ENCODE peak calls at places on chromosomes 11 and 22, in eight cellular contexts. S is activated CD4-positive, alpha-beta T cell treated with anti-CD3 and anti-CD28 coated beads, Interleukin-2, amount 50 U/mL, for 24 hours; B is stimulated activated CD8-positive, alpha-beta memory T cell treated with anti-CD3 and anti-CD28 coated beads, Interleukin-15, amount 100 ng/mL, for 4 hours; D is CD4-positive, alpha-beta memory T cell; V is left kidney; J is coronary artery; H is astrocyte; O is activated CD8-positive, alpha-beta memory T cell treated with anti-CD3 and anti-CD28 coated beads, Interleukin-2, amount 50 U/mL, for 48 hours. K is an unnamed sample.

GRCh38 chr11:27095050-27095449 is 54.4 kb downstream of the BBOX1 start:
- DNase-seq in J (no peak), B (no peak), V (no peak), S (no peak), D (no peak), H (no peak), O (no peak), K (no peak)

GRCh38 chr11:86812981-86813380 is 12.6 kb downstream of the PRSS23 start:
- DNase-seq in H (no peak), J (no peak), V (no peak), D (no peak), B (no peak), O (no peak), S (no peak), K (no peak)

GRCh38 chr11:59777104-59777503 is 21.9 kb downstream of the STX3 start:
- DNase-seq in V (no peak), D (no peak), H (no peak), J (no peak), S (no peak), B (no peak), O (no peak), K (no peak)

GRCh38 chr11:57641011-57641410 is 8.7 kb downstream of the YPEL4 start:
- DNase-seq in D (no peak), J (no peak), O (no peak), H (no peak), S (no peak), V (peak; percentile 65), B (no peak), K (no peak)

GRCh38 chr11:57474017-57474750 is 13.9 kb downstream of the RTN4RL2 start:
- DNase-seq in V (no peak), O (no peak), D (peak; percentile 18), B (no peak), J (no peak), H (no peak), S (no peak), K (peak; percentile 58)

GRCh38 chr11:68164437-68164836 is 43.2 kb upstream of the CHKA start:
- DNase-seq in D (no peak), S (no peak), V (no peak), H (peak; percentile 20), O (no peak), B (no peak), J (no peak), K (no peak)

GRCh38 chr22:36914383-36914752 is 940 bp downstream of the CSF2RB start:
- DNase-seq in S (no peak), D (no peak), V (no peak), H (no peak), O (no peak), J (no peak), B (no peak), K (no peak)

GRCh38 chr11:12075822-12076821 is 34.3 kb upstream of the MICAL2 start:
- DNase-seq in D (no peak), J (peak; percentile 91), V (peak; percentile 24), S (no peak), B (no peak), O (no peak), H (peak; percentile 100), K (no peak)

GRCh38 chr22:24106385-24107381 is 74.6 kb upstream of the SUSD2 start:
- DNase-seq in V (peak; percentile 4), D (peak; percentile 31), S (no peak), O (no peak), J (no peak), H (no peak), B (no peak), K (peak; percentile 3)

GRCh38 chr11:73034777-73035176 is 107.3 kb downstream of the FCHSD2 start:
- DNase-seq in B (no peak), O (no peak), V (no peak), J (no peak), H (no peak), D (no peak), S (peak; percentile 18), K (no peak)

GRCh38 chr11:74689666-74690065 is 41.6 kb downstream of the CHRDL2 start:
- DNase-seq in B (no peak), O (no peak), H (peak; percentile 36), D (no peak), S (no peak), V (no peak), J (no peak), K (no peak)

GRCh38 chr11:79691445-79691844 is 250.6 kb upstream of the TENM4 start:
- DNase-seq in O (no peak), H (no peak), D (no peak), B (no peak), J (no peak), S (no peak), V (no peak), K (no peak)

GRCh38 chr11:120226242-120226641 is 13.7 kb upstream of the POU2F3 start:
- DNase-seq in B (no peak), S (no peak), D (no peak), O (no peak), H (no peak), V (no peak), J (no peak), K (no peak)

GRCh38 chr22:23849009-23850006 is 8.4 kb upstream of the SLC2A11 start:
- DNase-seq in S (peak; percentile 79), D (peak; percentile 79), O (peak; percentile 98), B (peak; percentile 58), J (peak; percentile 87), H (no peak), V (peak; percentile 94), K (peak; percentile 26)

GRCh38 chr11:13691296-13691899 is 22.9 kb downstream of the FAR1 start:
- DNase-seq in H (no peak), J (no peak), O (no peak), S (no peak), D (no peak), V (no peak), B (no peak), K (no peak)

GRCh38 chr11:13962562-13963168 is at the start of gene SPON1:
- DNase-seq in D (peak; percentile 47), J (no peak), H (peak; percentile 15), B (peak; percentile 25), S (peak; percentile 15), V (peak; percentile 92), O (peak; percentile 66), K (no peak)

GRCh38 chr11:13644997-13645667 is 23.3 kb upstream of the FAR1 start:
- DNase-seq in D (no peak), H (peak; percentile 14), B (no peak), V (no peak), O (no peak), S (no peak), J (no peak), K (no peak)

GRCh38 chr22:26905076-26905475 is 247.7 kb downstream of the MIAT start:
- DNase-seq in S (no peak), H (no peak), D (no peak), V (no peak), J (no peak), B (no peak), O (no peak), K (no peak)

GRCh38 chr22:28963362-28963761 is 80.0 kb downstream of the ZNRF3 start:
- DNase-seq in D (no peak), B (no peak), O (no peak), H (no peak), V (no peak), S (no peak), J (no peak), K (no peak)